ENCODE peak calls at places on chromosomes 16 and 17, in seven cellular contexts. S is body of pancreas, J is neural crest cell, B is left kidney, F is GM20000, N is NCI-H460, D is NCI-H2081 treated with DMSO at 0.1 percent for 48 hours. E is an unnamed sample.

GRCh38 chr16:8893976-8894690 is 12.0 kb downstream of the LITAFD start:
- DNase-seq in B (no peak), J (no peak), S (no peak), D (no peak), N (no peak), F (no peak), E (no peak)

GRCh38 chr17:15462962-15463361 is 4.5 kb downstream of the CDRT4 start:
- DNase-seq in F (no peak), D (no peak), N (no peak), J (no peak), B (no peak), S (no peak), E (no peak)

GRCh38 chr17:82019905-82020873 is 2.5 kb downstream of the CENPX start:
- DNase-seq in J (peak; percentile 78), B (peak; percentile 76), F (peak; percentile 88), N (peak; percentile 49), D (no peak), S (no peak), E (peak; percentile 57)

GRCh38 chr16:5776876-5777275 is 679.3 kb upstream of the EEF2KMT start:
- DNase-seq in S (no peak), B (no peak), F (no peak), D (no peak), J (no peak), N (no peak), E (no peak)

GRCh38 chr17:35345926-35346771 is 27.3 kb downstream of the SLFN11 start:
- DNase-seq in S (peak; percentile 65), J (no peak), F (no peak), B (peak; percentile 56), D (no peak), N (no peak), E (peak; percentile 70)

GRCh38 chr16:1708768-1709180 is 2.8 kb downstream of the MAPK8IP3 start:
- DNase-seq in B (peak; percentile 75), F (no peak), S (no peak), J (no peak), N (no peak), D (no peak), E (no peak)

GRCh38 chr16:58733671-58734458 is at the start of gene GOT2:
- DNase-seq in D (peak; percentile 3), B (peak; percentile 96), F (peak; percentile 92), N (peak; percentile 88), S (peak; percentile 78), J (peak; percentile 82), E (peak; percentile 96)

GRCh38 chr16:17370233-17371013 is 100.3 kb downstream of the XYLT1 start:
- DNase-seq in J (no peak), S (no peak), D (no peak), F (no peak), B (no peak), N (no peak), E (no peak)

GRCh38 chr17:17872468-17873345 is 35.9 kb upstream of the SREBF1 start:
- DNase-seq in F (no peak), N (no peak), S (no peak), B (no peak), D (no peak), J (no peak), E (no peak)

GRCh38 chr17:40541060-40541872 is 24.0 kb downstream of the CCR7 start:
- DNase-seq in N (no peak), B (no peak), F (no peak), D (no peak), S (no peak), J (no peak), E (no peak)

GRCh38 chr16:68752602-68753001 is 15.5 kb downstream of the CDH1 start:
- DNase-seq in J (no peak), S (no peak), B (peak; percentile 66), D (no peak), N (no peak), F (no peak), E (no peak)

GRCh38 chr17:50093246-50093645 is 1.9 kb upstream of the PDK2 start:
- DNase-seq in D (no peak), F (no peak), J (no peak), N (no peak), S (no peak), B (no peak), E (no peak)

GRCh38 chr17:77354721-77355455 is 214.1 kb downstream of the SEC14L1 start:
- DNase-seq in S (peak; percentile 59), N (no peak), D (no peak), B (no peak), J (no peak), F (peak; percentile 3), E (no peak)

GRCh38 chr16:16196099-16196498 is 27.2 kb downstream of the ABCC6 start:
- DNase-seq in D (no peak), J (no peak), F (no peak), N (no peak), B (no peak), S (no peak), E (no peak)

GRCh38 chr17:45578516-45579455 is 88.3 kb upstream of the PLEKHM1 start:
- DNase-seq in F (no peak), S (no peak), J (no peak), B (no peak), N (no peak), D (no peak), E (no peak)

GRCh38 chr16:27311449-27311831 is 2.3 kb upstream of the IL4R start:
- DNase-seq in F (no peak), B (peak; percentile 47), N (no peak), D (no peak), S (no peak), J (no peak), E (no peak)

GRCh38 chr17:40542562-40543411 is 22.5 kb downstream of the CCR7 start:
- DNase-seq in F (peak; percentile 55), N (no peak), J (no peak), S (peak; percentile 79), D (no peak), B (peak; percentile 89), E (peak; percentile 66)

GRCh38 chr16:85556456-85557082 is 56.6 kb upstream of the GSE1 start:
- DNase-seq in S (peak; percentile 75), F (peak; percentile 86), B (peak; percentile 86), N (no peak), J (no peak), D (no peak), E (no peak)